ENCODE peak calls at places on chromosomes 11 and 22, in nine cellular contexts. D is PC-3, Y is sigmoid colon, V is transverse colon, A is GM23338, F is heart right ventricle, J is GM13976, B is HCT116, N is osteocyte. W is an unnamed sample.
A peak's percentile ranks its signal among the peaks of the same experiment; 100 is the strongest.

GRCh38 chr22:35930933-35931332 is 97.7 kb downstream of the RBFOX2 start:
- DNase-seq in V (no peak), F (no peak), A (peak; percentile 56), J (peak; percentile 40), D (peak; percentile 49), Y (no peak), N (no peak), B (peak; percentile 44), W (peak; percentile 50)

GRCh38 chr22:23396362-23397007 is 183.6 kb downstream of the IGLL1 start:
- DNase-seq in N (no peak), Y (no peak), V (no peak), A (no peak), J (peak; percentile 31), D (no peak), F (no peak), B (no peak), W (no peak)

GRCh38 chr11:107430525-107430924 is 27.1 kb downstream of the CWF19L2 start:
- DNase-seq in N (no peak), D (no peak), A (no peak), J (no peak), V (no peak), F (no peak), Y (no peak), B (no peak), W (no peak)

GRCh38 chr22:47237890-47238480 is 475.5 kb downstream of the TBC1D22A start:
- DNase-seq in A (no peak), F (no peak), Y (no peak), B (no peak), N (peak; percentile 64), V (no peak), D (no peak), J (no peak), W (no peak)

GRCh38 chr11:35165416-35166368 is 26.7 kb downstream of the CD44 start:
- DNase-seq in N (no peak), F (no peak), D (peak; percentile 71), V (peak; percentile 73), A (no peak), Y (no peak), B (no peak), J (peak; percentile 72), W (peak; percentile 69)

GRCh38 chr22:36325163-36326031 is 62.4 kb downstream of the MYH9 start:
- DNase-seq in N (no peak), A (no peak), D (no peak), J (no peak), B (no peak), Y (peak; percentile 93), V (peak; percentile 80), F (no peak), W (no peak)

GRCh38 chr11:64242920-64243854 is 2.3 kb downstream of the FKBP2 start:
- DNase-seq in J (no peak), B (no peak), F (no peak), V (no peak), D (no peak), A (no peak), N (no peak), Y (no peak), W (no peak)

GRCh38 chr22:47549741-47550340 is 787.4 kb downstream of the TBC1D22A start:
- DNase-seq in A (no peak), D (no peak), N (peak; percentile 83), F (no peak), J (no peak), Y (no peak), V (no peak), B (no peak), W (no peak)

GRCh38 chr11:12884751-12885318 is 124.3 kb upstream of the RASSF10 start:
- DNase-seq in V (no peak), A (no peak), J (no peak), F (no peak), D (no peak), N (no peak), B (no peak), Y (peak; percentile 86), W (no peak)

GRCh38 chr11:119791701-119792151 is 62.7 kb upstream of the NECTIN1 start:
- DNase-seq in D (no peak), F (no peak), V (no peak), B (no peak), N (no peak), Y (peak; percentile 52), A (no peak), J (no peak), W (no peak)

GRCh38 chr11:27433742-27434141 is 38.8 kb downstream of the LGR4 start:
- DNase-seq in Y (no peak), A (no peak), D (no peak), F (no peak), J (no peak), V (no peak), N (no peak), B (no peak), W (no peak)

GRCh38 chr11:122711831-122712378 is 56.4 kb downstream of the UBASH3B start:
- DNase-seq in D (peak; percentile 78), B (no peak), A (no peak), J (no peak), F (no peak), N (no peak), V (no peak), Y (peak; percentile 46), W (no peak)
- TF ChIP-seq CTCF in D (peak; percentile 32), B (no peak), A (peak; percentile 57), J (no peak), F (no peak), N (peak; percentile 43), V (no peak), Y (no peak), W (peak; percentile 22)

DNA sequence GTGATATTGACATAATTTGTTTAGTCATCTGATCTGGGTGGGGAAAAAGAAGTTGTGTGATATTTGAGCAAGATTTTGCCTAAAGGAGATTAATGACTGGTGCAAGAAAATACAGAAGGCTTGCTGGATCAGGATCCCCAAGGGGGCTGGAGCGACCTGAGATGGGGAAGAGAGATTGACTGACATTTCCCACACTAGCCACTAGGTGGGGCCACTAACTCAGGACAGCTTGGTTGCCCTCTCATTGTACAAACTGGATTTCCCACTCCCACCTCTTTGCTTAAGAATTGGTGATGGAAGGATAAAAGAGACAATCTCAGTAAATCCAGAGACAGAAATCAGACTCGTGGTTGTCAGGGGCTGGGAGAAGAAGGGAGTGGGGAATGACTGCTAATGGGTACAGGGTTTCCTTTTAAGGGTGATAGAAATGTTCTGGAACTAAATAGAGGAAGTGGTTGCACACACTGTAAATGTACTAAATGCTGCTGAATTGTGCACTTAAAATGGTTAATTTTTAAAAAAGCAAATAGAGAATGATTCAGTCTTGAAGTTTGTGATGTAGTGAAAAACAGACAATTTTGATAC is 50.7 kb downstream of the CTTN start:
- DNase-seq in D (no peak), A (peak; percentile 58), Y (no peak), F (no peak), N (no peak), J (no peak), V (no peak), B (peak; percentile 16), W (no peak)
- TF ChIP-seq CTCF in D (peak; percentile 84), A (peak; percentile 83), Y (no peak), F (peak; percentile 22), N (peak; percentile 45), J (peak; percentile 6), V (no peak), B (peak; percentile 89), W (peak; percentile 36)

DNA sequence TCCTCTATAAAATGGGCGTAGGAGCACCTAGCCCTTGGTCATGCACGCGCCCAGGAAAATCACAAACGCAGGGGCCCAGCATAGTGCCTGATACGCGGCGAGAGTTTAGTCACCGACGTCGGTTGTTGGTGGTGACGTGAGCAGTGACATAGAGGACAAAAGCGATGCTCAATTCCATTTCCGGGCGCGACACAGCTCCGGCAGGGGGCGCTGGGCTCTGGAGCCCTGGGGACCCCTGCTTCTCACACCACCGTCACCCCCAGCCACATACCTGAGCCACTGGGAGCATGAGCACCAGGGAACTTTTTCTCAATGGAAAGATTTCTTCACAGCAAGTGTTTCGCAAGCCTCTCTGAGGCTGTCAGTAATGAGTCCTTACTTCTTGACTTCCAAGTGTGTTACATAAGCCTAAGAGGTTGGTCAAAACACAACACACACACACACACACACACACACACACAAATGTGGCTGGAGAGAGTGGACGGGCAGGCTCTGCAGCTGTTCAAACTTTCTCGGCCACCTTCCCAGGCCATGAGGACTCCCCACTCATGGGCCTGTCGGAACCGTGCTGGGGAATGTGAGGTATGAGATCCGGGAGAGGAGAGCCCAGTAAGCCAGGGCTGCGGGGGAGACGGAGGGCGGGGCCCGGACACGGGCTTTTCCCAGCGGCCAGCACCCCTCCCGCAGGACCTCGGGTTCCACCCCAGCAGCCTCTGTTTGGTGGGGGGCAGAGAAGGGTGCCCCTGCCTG is 36.9 kb upstream of the LINC01488 start:
- DNase-seq in N (no peak), J (no peak), A (peak; percentile 60), F (peak; percentile 56), V (peak; percentile 40), D (peak; percentile 63), Y (peak; percentile 90), B (no peak), W (no peak)
- TF ChIP-seq CTCF in N (peak; percentile 11), J (no peak), A (peak; percentile 62), F (peak; percentile 52), V (no peak), D (no peak), Y (no peak), B (no peak), W (no peak)

GRCh38 chr11:95089620-95090542 is at the start of gene ENDOD1:
- DNase-seq in J (peak; percentile 89), N (peak; percentile 91), F (peak; percentile 88), A (peak; percentile 90), D (peak; percentile 90), Y (peak; percentile 88), V (peak; percentile 88), B (no peak), W (peak; percentile 93)

GRCh38 chr11:95095858-95096587 is 6.4 kb downstream of the ENDOD1 start:
- DNase-seq in V (no peak), F (no peak), B (no peak), D (peak; percentile 57), J (peak; percentile 70), N (no peak), A (no peak), Y (no peak), W (peak; percentile 73)

GRCh38 chr11:95091663-95092062 is 2.0 kb downstream of the ENDOD1 start:
- DNase-seq in N (no peak), Y (no peak), F (no peak), B (no peak), A (no peak), D (no peak), V (no peak), J (no peak), W (no peak)

GRCh38 chr11:95093548-95093947 is 3.9 kb downstream of the ENDOD1 start:
- DNase-seq in N (no peak), V (no peak), A (no peak), Y (no peak), D (no peak), B (no peak), F (no peak), J (no peak), W (no peak)

DNA sequence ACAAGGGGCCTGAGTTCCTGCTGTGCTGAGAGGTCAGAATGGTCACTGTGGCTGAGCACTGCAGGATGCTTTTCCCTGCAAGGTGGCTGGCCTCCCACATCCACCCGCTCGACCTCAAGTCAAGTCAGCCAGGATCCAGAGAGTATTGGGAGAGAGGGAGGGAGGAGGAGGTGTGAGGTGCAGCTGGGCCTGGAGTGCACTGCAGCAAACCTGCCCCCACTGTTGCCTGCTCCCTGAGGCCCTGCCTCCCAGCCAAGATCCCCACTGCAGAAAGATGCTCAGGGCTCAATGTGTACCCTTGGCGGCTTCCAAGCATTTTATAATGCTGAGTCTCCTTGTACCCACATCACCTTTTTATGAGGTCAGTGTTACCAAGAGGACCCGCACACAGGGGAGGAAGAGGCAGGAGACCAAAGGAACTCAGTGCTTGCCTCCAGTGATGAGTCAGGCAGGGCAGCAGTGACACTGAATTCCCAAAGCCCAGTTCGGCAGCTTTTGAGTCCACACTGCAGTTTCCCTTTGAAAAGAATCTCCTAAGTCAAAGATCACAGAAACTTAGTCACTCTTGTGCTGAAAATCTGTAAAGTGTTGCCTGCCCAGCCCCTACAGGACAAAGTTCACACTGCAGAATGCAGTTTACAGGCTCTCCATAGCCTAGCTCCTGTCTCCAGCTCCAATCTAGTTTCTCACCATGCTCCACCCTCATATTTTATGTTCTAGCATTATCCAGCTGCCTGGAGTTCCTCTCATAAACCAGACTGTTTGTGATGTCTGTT is 3.1 kb downstream of the ENDOD1 start:
- DNase-seq in Y (no peak), A (peak; percentile 57), N (no peak), J (no peak), D (peak; percentile 92), B (no peak), F (no peak), V (peak; percentile 78), W (peak; percentile 40)
- TF ChIP-seq CTCF in Y (no peak), A (peak; percentile 40), N (peak; percentile 52), J (no peak), D (peak; percentile 57), B (peak; percentile 63), F (peak; percentile 15), V (peak; percentile 73), W (peak; percentile 59)

W was measured in GM13977.